ENCODE peak calls at places on chromosomes 4 and X, in eight cellular contexts. N is gastrocnemius medialis, J is AG09309, M is GM13976, W is suprapubic skin, L is HFFc6, F is psoas muscle, S is testis. H is an unnamed sample.

GRCh38 chrX:111511477-111511876 is at the start of gene SERTM2:
- DNase-seq in F (no peak), N (no peak), J (no peak), S (no peak), M (no peak), L (no peak), W (no peak), H (no peak)

GRCh38 chr4:146675171-146675570 is 36.5 kb downstream of the POU4F2 start:
- DNase-seq in W (no peak), M (no peak), J (no peak), N (no peak), F (no peak), S (no peak), L (no peak), H (no peak)

GRCh38 chrX:120559799-120560198 is 963 bp downstream of the CUL4B start:
- DNase-seq in J (no peak), L (no peak), F (no peak), M (no peak), N (no peak), S (peak), W (no peak), H (no peak)

GRCh38 chr4:36244257-36245084 is at the start of gene ARAP2:
- DNase-seq in N (no peak), M (peak), J (no peak), L (no peak), W (no peak), S (peak), F (peak), H (peak)

GRCh38 chrX:53188763-53189162 is 36.2 kb downstream of the KDM5C start:
- DNase-seq in L (no peak), W (no peak), S (no peak), N (peak), J (no peak), F (no peak), M (no peak), H (no peak)

GRCh38 chr4:120765271-120765985 is 157.1 kb downstream of the PRDM5 start:
- DNase-seq in M (no peak), F (no peak), S (no peak), W (no peak), J (no peak), N (no peak), L (no peak), H (no peak)

GRCh38 chr4:7823416-7823824 is 116.2 kb downstream of the AFAP1 start:
- DNase-seq in N (no peak), S (peak), W (no peak), F (peak), J (no peak), M (no peak), L (no peak), H (no peak)

GRCh38 chr4:142318280-142318679 is 527.8 kb downstream of the INPP4B start:
- DNase-seq in L (no peak), S (no peak), W (no peak), J (no peak), N (no peak), F (no peak), M (no peak), H (no peak)

GRCh38 chr4:8200302-8200975 is 1.3 kb downstream of the SH3TC1 start:
- DNase-seq in N (peak), J (no peak), W (no peak), S (peak), L (no peak), F (peak), M (peak), H (no peak)

GRCh38 chrX:150211988-150212387 is 151.1 kb upstream of the MAMLD1 start:
- DNase-seq in S (no peak), W (no peak), F (no peak), M (no peak), J (no peak), N (no peak), L (peak), H (no peak)

GRCh38 chrX:9189286-9189685 is 155.4 kb upstream of the FAM9B start:
- DNase-seq in F (no peak), W (no peak), S (no peak), M (no peak), L (no peak), J (no peak), N (no peak), H (no peak)

GRCh38 chrX:65196758-65197371 is 220.6 kb upstream of the ZC4H2 start:
- DNase-seq in S (peak), N (no peak), M (no peak), F (no peak), L (no peak), W (no peak), J (no peak), H (no peak)

GRCh38 chr4:27779827-27780226 is 919.2 kb downstream of the STIM2 start:
- DNase-seq in M (no peak), S (no peak), W (no peak), L (no peak), F (no peak), J (no peak), N (no peak), H (no peak)

GRCh38 chr4:38967260-38968095 is 64.7 kb downstream of the TMEM156 start:
- DNase-seq in W (no peak), L (peak), N (no peak), F (no peak), M (no peak), J (peak), S (no peak), H (no peak)

GRCh38 chrX:53456254-53456653 is 22.1 kb upstream of the HSD17B10 start:
- DNase-seq in F (no peak), N (no peak), L (peak), W (no peak), J (no peak), M (no peak), S (no peak), H (no peak)

GRCh38 chr4:184459413-184459812 is 14.9 kb downstream of the IRF2 start:
- DNase-seq in F (no peak), M (no peak), S (no peak), N (no peak), L (peak), J (no peak), W (no peak), H (no peak)

GRCh38 chr4:142582340-142582739 is 263.8 kb downstream of the INPP4B start:
- DNase-seq in J (no peak), L (no peak), S (no peak), N (no peak), M (no peak), F (no peak), W (no peak), H (no peak)

GRCh38 chr4:133802741-133803140 is 398.8 kb downstream of the PABPC4L start:
- DNase-seq in J (no peak), N (no peak), M (no peak), W (no peak), S (no peak), L (peak), F (no peak), H (no peak)

GRCh38 chrX:40922307-40922706 is 162.9 kb upstream of the USP9X start:
- DNase-seq in F (no peak), S (no peak), N (no peak), J (no peak), M (no peak), W (no peak), L (peak), H (no peak)

GRCh38 chr4:80313627-80314026 is 21.9 kb upstream of the CFAP299 start:
- DNase-seq in W (no peak), J (no peak), N (no peak), L (no peak), F (no peak), S (no peak), M (no peak), H (no peak)

GRCh38 chr4:146442801-146443200 is 78.9 kb downstream of the SLC10A7 start:
- DNase-seq in J (peak), W (no peak), M (no peak), N (no peak), F (no peak), S (no peak), L (peak), H (no peak)

GRCh38 chr4:7423801-7424552 is 10.8 kb downstream of the PSAPL1 start:
- DNase-seq in S (no peak), J (no peak), W (peak), L (no peak), F (no peak), N (no peak), M (no peak), H (peak)

GRCh38 chr4:10701702-10702460 is 17.3 kb upstream of the CLNK start:
- DNase-seq in J (no peak), S (no peak), M (no peak), L (no peak), N (no peak), F (no peak), W (no peak), H (no peak)

GRCh38 chrX:115013705-115014104 is 3.7 kb downstream of the IL13RA2 start:
- DNase-seq in N (no peak), L (peak), M (no peak), S (no peak), W (no peak), J (no peak), F (no peak), H (no peak)

GRCh38 chr4:2909583-2909982 is 53.6 kb downstream of the NOP14 start:
- DNase-seq in L (no peak), N (no peak), W (no peak), M (no peak), F (no peak), S (no peak), J (no peak), H (no peak)

GRCh38 chr4:165326831-165327210 is 648 bp upstream of the MSMO1 start:
- DNase-seq in L (no peak), F (peak), S (peak), M (peak), N (no peak), J (no peak), W (no peak), H (no peak)

GRCh38 chr4:98793658-98794057 is 135.2 kb upstream of the TSPAN5 start:
- DNase-seq in F (no peak), N (no peak), L (no peak), M (no peak), J (no peak), S (no peak), W (no peak), H (no peak)

GRCh38 chrX:83535417-83536244 is 27.5 kb downstream of the POU3F4 start:
- DNase-seq in W (no peak), N (no peak), J (no peak), M (no peak), F (no peak), S (no peak), L (no peak), H (no peak)

DNA sequence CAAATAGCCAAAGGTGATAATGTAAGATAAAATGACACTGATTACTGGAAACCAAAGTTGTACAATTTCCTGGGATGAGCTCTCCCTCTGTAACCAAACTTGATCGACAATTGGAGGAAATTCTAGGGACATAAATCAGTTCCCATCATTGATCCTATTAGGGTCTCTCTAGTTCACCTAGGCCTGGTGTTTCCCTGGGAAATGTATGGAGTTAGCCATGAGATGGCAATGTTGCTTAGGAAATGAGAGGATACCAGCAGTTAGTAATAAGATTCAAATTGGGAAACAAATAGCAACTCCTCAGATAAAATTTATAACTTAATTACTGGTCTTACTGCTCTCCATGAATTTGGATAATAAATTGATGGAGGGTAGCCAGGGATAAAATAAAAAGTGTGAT is 52.2 kb downstream of the SPATA18 start:
- DNase-seq in J (no peak), N (no peak), S (no peak), F (no peak), L (no peak), M (no peak), W (no peak), H (no peak)
- TF ChIP-seq CTCF in J (peak), N (no peak), S (no peak), F (peak), L (peak), M (no peak), W (peak), H (peak)

DNA sequence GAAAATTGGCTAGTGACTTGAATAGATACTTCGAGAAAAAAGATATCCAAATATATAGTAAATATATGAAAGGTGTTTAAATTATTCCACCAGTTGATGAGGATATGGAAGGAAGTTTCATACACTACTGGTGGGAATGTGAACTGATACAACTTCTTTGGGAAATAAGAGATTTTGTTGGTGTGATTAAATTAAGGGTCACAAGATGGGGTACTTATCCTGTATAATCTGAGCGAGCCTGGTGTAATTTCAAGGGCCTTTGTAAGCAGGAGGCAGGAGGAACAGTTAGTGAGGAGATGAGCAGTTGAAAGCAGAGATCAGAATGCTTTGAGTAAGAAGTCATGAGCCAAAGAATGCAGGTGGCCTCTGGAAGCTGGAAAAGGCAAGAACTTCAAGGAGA is 192.2 kb downstream of the KCTD8 start:
- DNase-seq in L (no peak), N (no peak), F (no peak), J (no peak), S (no peak), W (no peak), M (no peak), H (no peak)
- TF ChIP-seq CTCF in L (no peak), N (no peak), F (no peak), J (no peak), S (no peak), W (no peak), M (no peak), H (peak)

DNA sequence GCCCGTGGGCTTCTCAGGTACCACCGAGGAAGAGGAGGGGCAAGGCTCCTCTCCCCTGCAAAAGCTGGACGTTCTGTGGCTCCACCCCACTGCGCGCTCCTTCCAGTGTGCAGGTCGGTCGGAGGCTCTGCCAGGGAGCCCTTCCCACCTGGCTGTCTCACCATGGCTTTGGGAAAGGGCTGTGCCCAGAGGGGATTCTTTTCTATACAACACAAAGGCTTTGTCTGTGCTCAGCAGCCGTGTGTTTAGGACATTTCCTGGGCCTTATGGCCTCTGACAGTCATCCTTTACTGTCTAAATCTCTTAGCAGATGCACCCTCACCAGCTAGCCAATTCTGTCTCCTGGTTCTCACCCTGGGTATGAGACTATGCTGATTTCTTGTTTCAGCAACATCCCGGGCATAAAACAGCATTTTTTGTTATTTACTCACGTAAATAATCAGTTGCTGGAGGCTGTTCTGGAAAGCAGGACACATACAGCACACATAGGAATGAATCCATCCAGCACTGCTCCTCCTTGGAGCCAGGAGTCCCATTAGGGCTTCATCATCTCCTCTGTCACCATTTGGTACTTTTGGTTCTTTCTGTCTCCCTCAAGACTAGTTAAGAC is 20.4 kb upstream of the ATXN3L start:
- DNase-seq in S (no peak), L (peak), F (no peak), J (no peak), W (no peak), M (no peak), N (no peak), H (no peak)
- TF ChIP-seq CTCF in S (no peak), L (no peak), F (no peak), J (no peak), W (no peak), M (no peak), N (no peak), H (no peak)

GRCh38 chr4:107666134-107666533 is 53.9 kb downstream of the PAPSS1 start:
- DNase-seq in F (no peak), S (no peak), J (no peak), L (peak), M (no peak), W (no peak), N (no peak), H (no peak)
- TF ChIP-seq CTCF in F (peak), S (no peak), J (peak), L (peak), M (no peak), W (no peak), N (no peak), H (peak)

GRCh38 chr4:154328030-154328429 is 163.6 kb downstream of the DCHS2 start:
- DNase-seq in S (no peak), F (no peak), W (no peak), J (no peak), N (no peak), M (no peak), L (no peak), H (no peak)

GRCh38 chr4:154329939-154330338 is 161.7 kb downstream of the DCHS2 start:
- DNase-seq in L (no peak), F (peak), S (no peak), J (peak), M (no peak), N (peak), W (no peak), H (no peak)

GRCh38 chr4:154332681-154333421 is 158.7 kb downstream of the DCHS2 start:
- DNase-seq in M (peak), N (no peak), W (no peak), S (peak), L (no peak), J (no peak), F (peak), H (no peak)

GRCh38 chr4:154329268-154329858 is 162.2 kb downstream of the DCHS2 start:
- DNase-seq in M (peak), W (no peak), F (no peak), N (no peak), L (no peak), J (no peak), S (no peak), H (no peak)
- TF ChIP-seq CTCF in M (peak), W (peak), F (no peak), N (no peak), L (peak), J (peak), S (peak), H (peak)

GRCh38 chr4:73443224-73443623 is 7.2 kb downstream of the AFP start:
- DNase-seq in J (no peak), W (no peak), L (no peak), N (no peak), M (no peak), S (no peak), F (no peak), H (no peak)

GRCh38 chr4:73448448-73449203 is 12.6 kb downstream of the AFP start:
- DNase-seq in M (no peak), W (no peak), L (no peak), J (no peak), S (no peak), F (no peak), N (no peak), H (no peak)

GRCh38 chr4:73446336-73446938 is 10.4 kb downstream of the AFP start:
- DNase-seq in W (no peak), J (no peak), L (peak), N (no peak), M (peak), F (no peak), S (peak), H (no peak)

GRCh38 chr4:73447701-73448100 is 11.7 kb downstream of the AFP start:
- DNase-seq in S (no peak), L (peak), J (no peak), F (no peak), M (no peak), N (no peak), W (no peak), H (no peak)

DNA sequence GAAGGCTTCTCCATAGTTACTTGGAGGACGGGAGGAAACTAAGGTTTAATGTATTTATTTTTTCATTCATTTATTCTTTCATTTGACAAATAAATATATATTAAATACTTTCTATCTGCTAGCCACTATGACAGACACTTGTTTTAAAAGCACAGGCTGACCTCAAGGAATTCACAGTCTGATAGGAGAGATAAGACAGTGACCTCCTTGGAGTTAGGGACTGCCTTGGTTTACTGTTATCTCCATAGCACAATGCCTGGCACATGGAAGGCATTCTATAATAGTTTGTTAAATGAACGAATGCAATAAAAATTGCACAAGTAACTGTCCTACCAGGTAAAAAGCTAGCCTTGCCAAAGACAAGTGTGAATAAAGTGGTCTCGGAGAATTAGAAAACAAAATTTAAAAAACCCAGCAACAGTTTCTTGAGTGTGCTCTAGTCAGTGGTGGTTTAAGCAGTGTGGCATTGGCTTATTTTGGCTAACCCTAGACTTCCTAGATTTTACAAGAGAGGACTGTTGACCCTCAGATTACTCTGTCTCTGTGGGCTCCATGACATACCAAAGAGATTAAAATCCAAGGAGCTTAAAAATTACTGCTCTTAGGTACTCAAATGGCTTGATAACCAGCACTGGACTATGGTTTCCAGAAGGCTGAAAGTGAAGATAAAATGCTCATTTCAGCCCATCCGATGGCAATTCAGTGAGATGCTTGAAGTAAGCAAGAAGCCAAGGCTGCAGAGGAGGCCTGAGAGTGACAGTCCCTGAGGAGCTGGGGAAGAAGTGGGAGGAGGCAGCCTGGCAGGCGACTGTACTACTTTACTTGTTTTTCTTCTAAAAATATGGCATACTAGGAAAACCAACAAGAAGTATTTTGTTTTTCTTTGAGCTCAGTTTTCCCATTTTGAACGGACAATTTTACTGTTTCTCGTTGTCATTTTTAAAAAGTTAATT is 9.6 kb downstream of the AFP start:
- DNase-seq in F (no peak), M (no peak), J (no peak), W (no peak), N (no peak), L (no peak), S (peak), H (no peak)
- TF ChIP-seq CTCF in F (no peak), M (no peak), J (no peak), W (no peak), N (no peak), L (no peak), S (no peak), H (no peak)

GRCh38 chr4:180840142-180840541 is 1403.1 kb upstream of the TENM3 start:
- DNase-seq in M (no peak), L (no peak), S (no peak), J (no peak), W (no peak), F (no peak), N (no peak), H (no peak)
- TF ChIP-seq CTCF in M (peak), L (peak), S (no peak), J (no peak), W (no peak), F (no peak), N (no peak), H (no peak)

H was measured in type B pancreatic cell.